ENCODE peak calls at places on chromosome 20, in eight cellular contexts. Y, D, M, R, A, P, S and Z are unnamed samples.

GRCh38 chr20:53138454-53139291 is 166.5 kb downstream of the TSHZ2 start:
- DNase-seq in A (no peak), R (no peak), Y (no peak), P (no peak), M (no peak), D (no peak), S (no peak), Z (no peak)

GRCh38 chr20:47281376-47281775 is 75.1 kb downstream of the ZMYND8 start:
- DNase-seq in R (no peak), M (no peak), S (no peak), A (no peak), D (no peak), Y (no peak), P (no peak), Z (no peak)

GRCh38 chr20:7859371-7859802 is 80.9 kb downstream of the HAO1 start:
- DNase-seq in D (peak; percentile 14), M (peak; percentile 73), Y (peak; percentile 85), S (no peak), P (peak; percentile 72), A (peak; percentile 38), R (peak; percentile 64), Z (peak; percentile 77)

GRCh38 chr20:56957737-56958553 is 308.5 kb downstream of the BMP7 start:
- DNase-seq in D (peak; percentile 78), Y (peak; percentile 4), P (peak; percentile 60), S (no peak), R (no peak), A (no peak), M (no peak), Z (peak; percentile 47)

GRCh38 chr20:24118096-24118780 is 129.7 kb upstream of the GGTLC1 start:
- DNase-seq in A (no peak), R (no peak), P (no peak), Y (no peak), M (no peak), S (no peak), D (no peak), Z (no peak)

GRCh38 chr20:1636621-1637020 is 16.8 kb upstream of the SIRPB1 start:
- DNase-seq in M (no peak), A (no peak), S (no peak), Y (peak; percentile 57), P (peak; percentile 21), R (no peak), D (no peak), Z (no peak)

GRCh38 chr20:55522296-55522815 is 483.0 kb downstream of the CBLN4 start:
- DNase-seq in M (no peak), S (no peak), R (no peak), A (no peak), D (no peak), Y (no peak), P (no peak), Z (no peak)

GRCh38 chr20:25081065-25081729 is 744 bp downstream of the VSX1 start:
- DNase-seq in Y (no peak), D (peak; percentile 90), P (peak; percentile 94), M (no peak), S (no peak), A (no peak), R (peak; percentile 57), Z (peak; percentile 59)

GRCh38 chr20:53757472-53757913 is 163.9 kb upstream of the ZNF217 start:
- DNase-seq in D (no peak), R (peak; percentile 83), A (peak; percentile 73), P (no peak), S (no peak), Y (no peak), M (no peak), Z (no peak)

GRCh38 chr20:25058797-25059486 is 1.0 kb upstream of the ACSS1 start:
- DNase-seq in P (peak; percentile 23), A (no peak), M (no peak), R (no peak), S (no peak), Y (no peak), D (no peak), Z (no peak)

GRCh38 chr20:38179846-38180245 is 14.8 kb upstream of the TGM2 start:
- DNase-seq in R (no peak), Y (no peak), P (no peak), A (no peak), D (no peak), S (no peak), M (peak; percentile 43), Z (no peak)

GRCh38 chr20:59948828-59949720 is 8.9 kb downstream of the FAM217B start:
- DNase-seq in P (peak; percentile 71), R (peak; percentile 48), A (peak; percentile 77), M (peak; percentile 60), D (peak; percentile 19), S (no peak), Y (peak; percentile 60), Z (peak; percentile 77)

GRCh38 chr20:62918830-62919229 is 7.5 kb downstream of the DIDO1 start:
- DNase-seq in P (no peak), Y (no peak), D (no peak), S (no peak), M (no peak), R (no peak), A (no peak), Z (no peak)

GRCh38 chr20:54255157-54255556 is 47.3 kb downstream of the PFDN4 start:
- DNase-seq in P (no peak), S (no peak), R (no peak), A (no peak), M (peak; percentile 56), D (no peak), Y (no peak), Z (peak; percentile 25)

GRCh38 chr20:50242863-50243609 is 52.4 kb downstream of the CEBPB start:
- DNase-seq in R (peak; percentile 79), Y (peak; percentile 69), D (no peak), A (peak; percentile 79), M (no peak), S (no peak), P (no peak), Z (peak; percentile 91)

GRCh38 chr20:12394786-12395185 is 477.1 kb downstream of the BTBD3 start:
- DNase-seq in Y (peak; percentile 69), M (peak; percentile 17), S (no peak), P (peak; percentile 45), A (no peak), R (no peak), D (no peak), Z (peak; percentile 5)

GRCh38 chr20:61461459-61461858 is 209.4 kb downstream of the CDH4 start:
- DNase-seq in A (no peak), M (no peak), D (peak; percentile 21), P (no peak), S (no peak), R (no peak), Y (no peak), Z (no peak)

GRCh38 chr20:38343107-38343797 is 3.0 kb upstream of the LBP start:
- DNase-seq in P (no peak), Y (peak; percentile 62), D (no peak), M (no peak), S (no peak), A (no peak), R (no peak), Z (no peak)

GRCh38 chr20:1894471-1894950 is 696 bp upstream of the SIRPA start:
- DNase-seq in M (peak; percentile 76), D (peak; percentile 73), Y (no peak), S (no peak), R (peak; percentile 72), P (no peak), A (no peak), Z (peak; percentile 90)

GRCh38 chr20:36361406-36361805 is 55.3 kb downstream of the DLGAP4 start:
- DNase-seq in S (no peak), Y (no peak), A (no peak), M (no peak), R (no peak), D (no peak), P (no peak), Z (no peak)

GRCh38 chr20:48617481-48617880 is 210.3 kb downstream of the PREX1 start:
- DNase-seq in Y (no peak), D (no peak), P (no peak), A (no peak), M (no peak), S (no peak), R (no peak), Z (no peak)

GRCh38 chr20:13255356-13255755 is 34.3 kb downstream of the ISM1 start:
- DNase-seq in D (no peak), Y (no peak), M (no peak), A (no peak), S (no peak), P (no peak), R (no peak), Z (no peak)

GRCh38 chr20:8449120-8449519 is 317.1 kb downstream of the PLCB1 start:
- DNase-seq in R (no peak), Y (no peak), S (no peak), M (peak; percentile 43), P (no peak), D (no peak), A (no peak), Z (peak; percentile 41)

GRCh38 chr20:409697-410559 is 1.8 kb downstream of the RBCK1 start:
- DNase-seq in S (no peak), R (no peak), Y (no peak), A (no peak), D (no peak), P (no peak), M (no peak), Z (no peak)

GRCh38 chr20:25048519-25048952 is 9.4 kb downstream of the ACSS1 start:
- DNase-seq in D (no peak), M (no peak), A (no peak), Y (no peak), R (no peak), P (no peak), S (no peak), Z (no peak)

GRCh38 chr20:50460608-50461268 is 49.4 kb upstream of the PTPN1 start:
- DNase-seq in M (peak; percentile 65), D (peak; percentile 92), Y (peak; percentile 63), R (peak; percentile 95), A (peak; percentile 52), P (peak; percentile 91), S (peak; percentile 65), Z (peak; percentile 91)

GRCh38 chr20:47487175-47487917 is 14.3 kb upstream of the NCOA3 start:
- DNase-seq in A (no peak), Y (no peak), S (peak; percentile 17), R (no peak), D (no peak), M (peak; percentile 32), P (no peak), Z (no peak)